ENCODE peak calls at places on chromosomes 6 and 20, in five cellular contexts. J is EL, B is AG08395, K is fibroblast of the aortic adventitia, Q is HEK293T. O is an unnamed sample.

GRCh38 chr20:22452442-22453011 is 131.8 kb downstream of the FOXA2 start:
- DNase-seq in K (no peak), J (no peak), Q (no peak), B (no peak), O (no peak)

GRCh38 chr20:17808357-17808756 is 108.6 kb downstream of the BANF2 start:
- DNase-seq in J (no peak), Q (no peak), K (peak), B (peak), O (peak)

GRCh38 chr6:148736779-148737412 is 9.9 kb upstream of the UST start:
- DNase-seq in K (no peak), Q (no peak), J (no peak), B (no peak), O (no peak)

GRCh38 chr6:157681041-157681650 is 141.9 kb upstream of the SNX9 start:
- DNase-seq in B (no peak), K (no peak), J (no peak), Q (no peak), O (no peak)

GRCh38 chr6:29676981-29677601 is 3.9 kb downstream of the ZFP57 start:
- DNase-seq in B (no peak), K (no peak), Q (no peak), J (peak), O (no peak)

GRCh38 chr6:83958250-83958685 is 75.3 kb upstream of the MRAP2 start:
- DNase-seq in K (peak), J (peak), Q (no peak), B (no peak), O (no peak)

GRCh38 chr20:8254911-8255582 is 123.0 kb downstream of the PLCB1 start:
- DNase-seq in K (no peak), J (peak), B (no peak), Q (no peak), O (peak)

GRCh38 chr6:45504947-45505346 is 127.2 kb upstream of the SUPT3H start:
- DNase-seq in B (peak), J (peak), Q (peak), K (peak), O (peak)

GRCh38 chr20:4451487-4451886 is 270.2 kb upstream of the PRND start:
- DNase-seq in B (no peak), J (no peak), Q (no peak), K (no peak), O (no peak)

GRCh38 chr6:3325210-3325609 is 66.5 kb downstream of the PSMG4 start:
- DNase-seq in Q (no peak), B (peak), K (peak), J (peak), O (no peak)

GRCh38 chr6:112468359-112468758 is 121.2 kb downstream of the RFPL4B start:
- DNase-seq in K (no peak), B (peak), Q (no peak), J (peak), O (no peak)

GRCh38 chr6:42007753-42008528 is 42.4 kb upstream of the TAF8 start:
- DNase-seq in K (no peak), B (no peak), Q (no peak), J (no peak), O (no peak)